ENCODE peak calls at places on chromosomes 7 and 10, in five cellular contexts. T is foreskin fibroblast; I is gastrocnemius medialis; H is esophagus muscularis mucosa; G is CD8-positive, alpha-beta T cell. F is an unnamed sample.

GRCh38 chr7:148242271-148242801 is 348.2 kb upstream of the C7orf33 start:
- DNase-seq in T (peak; percentile 15), I (no peak), H (no peak), G (no peak), F (no peak)

GRCh38 chr7:155009570-155010157 is 6.7 kb upstream of the PAXIP1 start:
- DNase-seq in T (peak; percentile 36), I (no peak), H (no peak), G (peak; percentile 36), F (no peak)

GRCh38 chr10:114406455-114406854 is 2.2 kb upstream of the AFAP1L2 start:
- DNase-seq in T (no peak), I (no peak), H (no peak), G (no peak), F (no peak)

GRCh38 chr7:77205706-77206105 is 6.1 kb upstream of the FGL2 start:
- DNase-seq in T (peak; percentile 34), I (no peak), H (no peak), G (no peak), F (no peak)

GRCh38 chr7:55527314-55527713 is 45.0 kb downstream of the VOPP1 start:
- DNase-seq in T (no peak), I (no peak), H (no peak), G (no peak), F (no peak)

GRCh38 chr7:139902436-139903102 is 73.5 kb downstream of the TBXAS1 start:
- DNase-seq in T (peak; percentile 79), I (no peak), H (no peak), G (no peak), F (no peak)

GRCh38 chr7:128902761-128903585 is 7.5 kb downstream of the KCP start:
- DNase-seq in T (peak; percentile 70), I (no peak), H (no peak), G (no peak), F (no peak)

GRCh38 chr10:71086439-71087080 is 125.8 kb upstream of the UNC5B start:
- DNase-seq in T (no peak), I (no peak), H (no peak), G (no peak), F (no peak)

GRCh38 chr10:62584216-62584615 is 210.0 kb downstream of the ZNF365 start:
- DNase-seq in T (peak; percentile 54), I (no peak), H (peak; percentile 62), G (no peak), F (no peak)

GRCh38 chr10:32942081-32942480 is 15.9 kb downstream of the ITGB1 start:
- DNase-seq in T (no peak), I (no peak), H (no peak), G (no peak), F (no peak)

GRCh38 chr10:31759124-31759798 is 169.4 kb downstream of the ARHGAP12 start:
- DNase-seq in T (peak; percentile 72), I (peak; percentile 64), H (no peak), G (peak; percentile 51), F (peak; percentile 42)

GRCh38 chr7:68213838-68214237 is 1217.2 kb downstream of the TYW1 start:
- DNase-seq in T (no peak), I (no peak), H (no peak), G (no peak), F (no peak)

GRCh38 chr10:128456271-128456670 is 330.0 kb upstream of the MKI67 start:
- DNase-seq in T (no peak), I (no peak), H (no peak), G (no peak), F (no peak)

GRCh38 chr7:142500364-142500763 is 242.5 kb upstream of the PRSS58 start:
- DNase-seq in T (no peak), I (no peak), H (no peak), G (peak; percentile 30), F (no peak)

GRCh38 chr10:67464278-67464677 is 231.7 kb downstream of the CTNNA3 start:
- DNase-seq in T (no peak), I (no peak), H (no peak), G (no peak), F (no peak)

GRCh38 chr10:102230861-102231356 is 4.8 kb downstream of the ELOVL3 start:
- DNase-seq in T (peak; percentile 68), I (no peak), H (no peak), G (peak; percentile 60), F (no peak)

GRCh38 chr7:51867117-51867516 is 550.5 kb upstream of the COBL start:
- DNase-seq in T (no peak), I (no peak), H (no peak), G (no peak), F (no peak)

GRCh38 chr7:116526897-116527296 is 2.1 kb downstream of the CAV1 start:
- DNase-seq in T (peak; percentile 59), I (no peak), H (no peak), G (no peak), F (no peak)

GRCh38 chr10:101028446-101029244 is 2.3 kb downstream of the PDZD7 start:
- DNase-seq in T (peak; percentile 61), I (no peak), H (no peak), G (no peak), F (no peak)

GRCh38 chr7:70133291-70133690 is 535.0 kb downstream of the AUTS2 start:
- DNase-seq in T (no peak), I (no peak), H (no peak), G (no peak), F (no peak)

GRCh38 chr10:84179059-84179710 is 5.6 kb downstream of the GPR15LG start:
- DNase-seq in T (peak; percentile 82), I (no peak), H (no peak), G (peak; percentile 68), F (no peak)

GRCh38 chr7:66409493-66409892 is 204.4 kb downstream of the TPST1 start:
- DNase-seq in T (no peak), I (no peak), H (no peak), G (no peak), F (no peak)

GRCh38 chr10:81600185-81600584 is 274.8 kb upstream of the NRG3 start:
- DNase-seq in T (peak; percentile 69), I (no peak), H (no peak), G (no peak), F (no peak)

GRCh38 chr7:33895025-33895804 is 10.1 kb upstream of the BMPER start:
- DNase-seq in T (peak; percentile 92), I (peak; percentile 78), H (peak; percentile 92), G (peak; percentile 47), F (peak; percentile 60)

GRCh38 chr10:117865945-117866344 is 180.8 kb downstream of the RAB11FIP2 start:
- DNase-seq in T (no peak), I (no peak), H (no peak), G (no peak), F (no peak)

GRCh38 chr10:117860135-117860534 is 186.6 kb downstream of the RAB11FIP2 start:
- DNase-seq in T (no peak), I (no peak), H (no peak), G (no peak), F (no peak)

GRCh38 chr10:117860823-117861222 is 185.9 kb downstream of the RAB11FIP2 start:
- DNase-seq in T (peak; percentile 14), I (no peak), H (no peak), G (no peak), F (no peak)
- TF ChIP-seq CTCF in T (peak; percentile 34), I (no peak), H (no peak), G (no peak), F (no peak)

GRCh38 chr10:86687750-86688149 is 19.4 kb downstream of the LDB3 start:
- DNase-seq in T (peak; percentile 66), I (no peak), H (no peak), G (no peak), F (no peak)

GRCh38 chr10:86689146-86689545 is 20.8 kb downstream of the LDB3 start:
- DNase-seq in T (no peak), I (no peak), H (no peak), G (no peak), F (no peak)

GRCh38 chr10:86690231-86690630 is 21.9 kb downstream of the LDB3 start:
- DNase-seq in T (no peak), I (no peak), H (no peak), G (no peak), F (no peak)

GRCh38 chr10:86686972-86687371 is 18.7 kb downstream of the LDB3 start:
- DNase-seq in T (no peak), I (no peak), H (no peak), G (no peak), F (no peak)

DNA sequence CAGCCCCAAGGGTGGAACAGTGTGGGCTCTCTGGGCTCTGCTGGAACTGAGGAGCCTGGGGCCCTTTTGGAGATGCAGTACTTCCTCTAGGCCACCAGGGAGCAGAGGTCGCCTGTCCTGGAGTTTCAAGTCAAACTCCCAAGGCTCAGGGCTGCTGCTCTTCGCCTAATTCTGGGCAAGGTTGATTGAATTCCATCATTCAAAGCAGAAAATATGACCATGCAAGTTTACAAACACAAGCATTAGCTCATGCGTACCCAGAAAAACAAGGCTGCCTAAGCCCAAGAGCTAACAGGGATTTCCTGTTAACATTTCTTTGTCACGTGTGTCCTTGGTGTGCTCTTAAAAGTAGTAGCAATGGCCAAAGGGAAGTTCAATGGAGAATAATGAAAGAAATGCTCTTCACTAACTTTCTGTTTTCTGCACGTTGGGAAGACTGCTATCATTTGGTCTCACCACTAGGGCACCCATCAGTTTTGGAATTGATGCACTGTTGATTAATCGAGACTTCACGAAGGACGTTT is 20.1 kb downstream of the LDB3 start:
- DNase-seq in T (peak; percentile 82), I (peak; percentile 70), H (no peak), G (peak; percentile 40), F (no peak)
- TF ChIP-seq CTCF in T (peak; percentile 72), I (peak; percentile 86), H (peak; percentile 92), G (peak; percentile 67), F (no peak)

GRCh38 chr10:8319704-8320103 is 265.2 kb downstream of the GATA3 start:
- DNase-seq in T (no peak), I (no peak), H (no peak), G (no peak), F (no peak)
- TF ChIP-seq CTCF in T (no peak), I (no peak), H (no peak), G (no peak), F (no peak)

DNA sequence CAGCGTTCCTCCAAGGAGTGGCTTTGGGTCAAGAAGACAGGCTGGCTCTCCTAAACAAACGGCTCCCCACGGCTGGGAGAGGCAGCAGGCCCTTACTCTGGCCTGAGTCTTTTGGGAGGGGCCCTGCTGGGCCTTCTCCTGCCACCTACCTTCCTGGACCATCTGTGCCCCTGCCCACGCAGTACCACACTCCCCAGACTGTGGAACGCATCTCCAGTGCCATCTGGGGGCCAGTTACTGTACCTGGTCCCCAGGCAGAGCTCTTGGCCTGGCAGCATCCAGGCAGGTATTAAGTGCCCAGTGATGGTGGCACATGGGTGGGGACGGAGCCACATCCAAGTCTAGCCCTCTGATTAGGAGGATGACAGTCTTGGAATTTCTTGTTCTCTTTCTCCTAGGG is 14.4 kb downstream of the ALKBH4 start:
- DNase-seq in T (peak; percentile 29), I (no peak), H (no peak), G (peak; percentile 63), F (no peak)
- TF ChIP-seq CTCF in T (no peak), I (no peak), H (no peak), G (peak; percentile 54), F (no peak)

GRCh38 chr10:42830237-42830636 is 47.6 kb downstream of the BMS1 start:
- DNase-seq in T (no peak), I (no peak), H (no peak), G (no peak), F (no peak)

DNA sequence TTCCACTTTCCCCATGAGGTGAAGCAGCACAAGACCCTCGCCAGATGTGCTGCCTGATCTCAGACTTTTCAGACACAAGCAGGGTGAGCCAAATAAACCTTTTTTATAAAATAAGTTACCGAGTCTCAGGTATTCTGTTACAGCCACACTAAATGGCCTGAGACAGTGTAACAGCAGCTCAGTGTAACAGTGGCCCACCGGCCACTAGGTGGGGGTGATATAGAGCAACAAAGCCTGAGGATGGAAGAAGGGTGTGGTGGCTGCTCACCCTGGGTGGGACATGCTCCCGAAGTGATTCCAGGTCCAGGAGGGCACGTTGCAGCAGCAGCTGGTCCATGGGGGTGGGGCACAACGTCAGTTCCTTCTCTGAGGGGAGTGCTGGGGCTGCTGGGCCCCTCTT is 44.6 kb downstream of the BMS1 start:
- DNase-seq in T (no peak), I (no peak), H (no peak), G (no peak), F (no peak)
- TF ChIP-seq CTCF in T (no peak), I (no peak), H (no peak), G (no peak), F (no peak)